ENCODE peak calls at places on chromosomes 7 and 10, in eight cellular contexts. R is dorsolateral prefrontal cortex; O is GM12878; J is choroid plexus epithelial cell; M is WERI-Rb-1; S is GM12865; C is CD8-positive, alpha-beta T cell; W is heart left ventricle. E is an unnamed sample.
A peak's percentile ranks its signal among the peaks of the same experiment; 100 is the strongest.

GRCh38 chr10:47188156-47188555 is 111.8 kb upstream of the GDF10 start:
- DNase-seq in S (no peak), C (peak; percentile 27), J (no peak), O (no peak), R (no peak), M (no peak), W (no peak), E (no peak)

GRCh38 chr10:98028168-98028770 is 2.2 kb downstream of the CRTAC1 start:
- DNase-seq in S (peak; percentile 73), M (peak; percentile 87), O (no peak), R (peak; percentile 68), C (peak; percentile 68), W (no peak), J (peak; percentile 30), E (peak; percentile 3)

GRCh38 chr10:72709041-72709440 is 17.1 kb downstream of the MCU start:
- DNase-seq in W (no peak), O (no peak), M (no peak), S (no peak), C (no peak), J (peak; percentile 41), R (no peak), E (no peak)

GRCh38 chr10:88754272-88754671 is 5.5 kb upstream of the LIPN start:
- DNase-seq in J (peak; percentile 13), S (no peak), O (no peak), R (no peak), M (no peak), W (no peak), C (no peak), E (peak; percentile 15)

GRCh38 chr10:47045331-47045861 is 134.2 kb downstream of the PTPN20 start:
- DNase-seq in C (no peak), O (no peak), J (no peak), R (peak; percentile 10), S (no peak), W (peak; percentile 43), M (no peak), E (no peak)

GRCh38 chr7:27237735-27238334 is 4.8 kb upstream of the EVX1 start:
- DNase-seq in R (no peak), C (no peak), J (peak; percentile 22), O (no peak), W (no peak), M (no peak), S (no peak), E (no peak)

GRCh38 chr7:91407942-91408341 is 143.7 kb downstream of the FZD1 start:
- DNase-seq in R (no peak), O (no peak), J (no peak), M (no peak), C (no peak), S (no peak), W (no peak), E (no peak)

GRCh38 chr10:124293641-124294449 is 124.9 kb downstream of the OAT start:
- DNase-seq in M (no peak), O (no peak), S (no peak), C (no peak), R (no peak), W (no peak), J (no peak), E (no peak)

GRCh38 chr10:131726460-131726861 is 174.3 kb upstream of the PPP2R2D start:
- DNase-seq in C (peak; percentile 45), J (no peak), M (no peak), O (no peak), S (no peak), W (no peak), R (no peak), E (no peak)

GRCh38 chr10:100000109-100000502 is 9.6 kb downstream of the DNMBP start:
- DNase-seq in R (no peak), C (no peak), S (no peak), M (no peak), W (no peak), O (no peak), J (no peak), E (no peak)

GRCh38 chr10:54081950-54082349 is 719.1 kb downstream of the PCDH15 start:
- DNase-seq in O (no peak), S (no peak), R (no peak), C (no peak), W (no peak), M (no peak), J (no peak), E (no peak)

GRCh38 chr7:132656846-132657776 is 80.8 kb upstream of the PLXNA4 start:
- DNase-seq in O (no peak), W (no peak), M (peak; percentile 48), C (no peak), R (no peak), J (peak; percentile 43), S (peak; percentile 6), E (no peak)

GRCh38 chr10:130485958-130486680 is 349.9 kb downstream of the GLRX3 start:
- DNase-seq in R (no peak), C (no peak), O (no peak), J (no peak), S (no peak), W (no peak), M (no peak), E (no peak)

GRCh38 chr10:78600740-78601139 is 468.0 kb upstream of the ZMIZ1 start:
- DNase-seq in O (no peak), S (no peak), R (no peak), W (no peak), M (no peak), C (peak; percentile 9), J (peak; percentile 42), E (peak; percentile 31)

GRCh38 chr10:119029613-119030420 is at the start of gene NANOS1:
- DNase-seq in C (no peak), W (peak; percentile 69), J (peak; percentile 32), S (no peak), M (peak; percentile 42), O (no peak), R (no peak), E (no peak)

GRCh38 chr10:33145451-33146188 is 187.6 kb upstream of the ITGB1 start:
- DNase-seq in O (no peak), J (no peak), M (no peak), W (no peak), S (no peak), C (no peak), R (no peak), E (no peak)

DNA sequence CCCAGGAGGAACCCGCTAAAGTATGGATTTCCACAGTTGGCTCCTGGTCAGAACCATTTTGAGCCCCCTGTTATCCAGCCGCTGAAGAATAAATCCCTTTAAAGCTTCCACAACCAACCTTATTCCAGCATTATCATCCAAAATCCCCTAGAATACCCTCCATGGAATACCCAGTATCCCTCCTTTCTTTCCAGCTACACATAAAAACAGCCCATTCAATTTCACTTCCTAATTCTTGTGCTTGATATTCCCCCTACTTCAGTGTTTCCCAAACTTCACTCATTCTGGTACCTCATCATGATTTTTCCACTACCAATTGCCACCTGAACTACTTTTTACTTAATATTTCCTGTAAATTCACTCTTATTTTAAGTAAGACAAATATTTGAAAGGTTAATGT is 3.1 kb downstream of the MACC1 start:
- DNase-seq in R (no peak), J (no peak), C (no peak), O (no peak), M (no peak), S (no peak), W (no peak), E (no peak)
- H3K4me3 ChIP-seq in R (no peak overlapping the region), J (no peak overlapping the region), C (no peak overlapping the region), O (peak overlapping the region; percentile 25), M (no peak overlapping the region), S (peak overlapping the region; percentile 73), W (no peak overlapping the region), E (no peak overlapping the region)

GRCh38 chr7:44380179-44380830 is 54.9 kb upstream of the CAMK2B start:
- DNase-seq in R (no peak), O (no peak), W (no peak), S (no peak), M (no peak), J (no peak), C (peak; percentile 43), E (no peak)

GRCh38 chr7:44379366-44380178 is 54.2 kb upstream of the CAMK2B start:
- DNase-seq in M (no peak), J (peak; percentile 34), O (no peak), S (no peak), W (no peak), R (no peak), C (peak; percentile 44), E (no peak)

GRCh38 chr7:44377134-44377463 is 51.7 kb upstream of the CAMK2B start:
- DNase-seq in J (no peak), R (no peak), O (no peak), C (peak; percentile 41), S (no peak), M (no peak), W (no peak), E (no peak)

GRCh38 chr7:44377681-44378421 is 52.5 kb upstream of the CAMK2B start:
- DNase-seq in W (no peak), O (peak; percentile 68), M (no peak), R (no peak), S (peak; percentile 80), J (no peak), C (peak; percentile 43), E (no peak)

DNA sequence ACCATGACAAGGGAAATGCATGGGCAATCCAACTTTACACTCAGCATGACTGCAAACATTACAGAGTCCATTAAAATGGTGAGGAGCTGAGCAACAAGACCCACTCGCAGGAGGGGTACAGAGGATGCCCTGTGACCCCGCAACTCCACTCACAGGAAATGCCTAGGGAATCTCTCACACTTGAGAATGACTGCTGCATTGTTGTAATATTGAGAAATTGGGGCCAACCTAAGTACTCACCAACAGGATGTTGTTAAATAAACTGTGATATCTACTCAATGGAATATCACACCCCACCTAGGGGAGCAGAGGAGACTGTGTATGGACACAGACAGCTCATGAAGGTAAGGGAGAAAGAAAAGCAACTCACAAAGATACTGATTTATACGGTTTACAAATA is 53.4 kb upstream of the CAMK2B start:
- DNase-seq in S (no peak), O (no peak), C (peak; percentile 23), J (peak; percentile 94), M (no peak), R (no peak), W (no peak), E (peak; percentile 83)
- TF ChIP-seq CTCF in S (no peak), O (no peak), C (no peak), J (peak; percentile 22), M (no peak), R (no peak), W (no peak), E (no peak)

DNA sequence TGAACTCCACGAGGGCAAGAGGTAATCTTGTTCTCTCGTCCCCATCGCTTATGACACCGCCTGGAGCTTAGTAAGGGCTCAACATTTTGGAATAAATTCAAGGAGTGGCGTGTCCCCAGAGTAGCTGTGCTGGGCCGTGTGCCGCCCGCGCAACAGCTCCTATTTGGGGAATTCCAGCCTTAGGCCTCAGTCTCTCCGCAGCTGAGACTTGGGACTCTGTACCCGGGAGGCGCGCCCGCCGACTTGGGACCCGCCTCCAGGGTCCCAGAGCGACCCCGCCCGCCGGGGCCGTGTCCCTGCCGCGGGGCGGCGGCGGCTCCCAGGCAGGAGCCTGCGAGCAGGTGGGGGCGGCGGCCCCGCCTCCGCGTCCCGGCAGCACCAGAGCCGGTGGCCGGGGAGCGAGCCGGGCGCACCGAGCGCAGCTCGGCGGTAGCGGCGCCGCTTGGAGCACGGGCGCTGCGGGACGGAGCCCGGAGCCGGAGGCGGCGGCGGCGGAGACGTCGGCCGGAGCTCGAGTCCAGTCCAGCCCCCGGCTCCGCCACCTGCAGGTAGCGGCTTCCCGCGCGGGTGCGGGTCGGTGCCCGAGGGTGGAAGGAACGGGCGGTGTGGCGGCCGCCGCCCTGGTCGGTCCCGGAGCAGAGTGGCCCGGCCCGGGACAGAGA is at the start of gene WIPF3:
- DNase-seq in J (no peak), R (no peak), M (peak; percentile 37), O (no peak), S (no peak), C (no peak), W (peak; percentile 71), E (no peak)
- H3K4me3 ChIP-seq in J (peak within 1 kb of the TSS; percentile 22), R (peak within 1 kb of the TSS; percentile 58), M (peak within 1 kb of the TSS; percentile 45), O (no peak within 1 kb of the TSS), S (no peak within 1 kb of the TSS), C (no peak within 1 kb of the TSS), W (peak within 1 kb of the TSS; percentile 73), E (no peak within 1 kb of the TSS)

GRCh38 chr7:55271069-55271468 is 94.1 kb upstream of the LANCL2 start:
- DNase-seq in R (no peak), C (no peak), O (no peak), M (no peak), W (no peak), S (no peak), J (peak; percentile 65), E (peak; percentile 23)
- TF ChIP-seq CTCF in R (no peak), C (no peak), O (no peak), M (peak; percentile 22), W (no peak), S (peak; percentile 15), J (peak; percentile 88), E (peak; percentile 62)